ENCODE peak calls at places on chromosomes 13 and 19, in four cellular contexts. V is WTC11, F is RKO, Y is NCI-H510A. O is an unnamed sample.

GRCh38 chr19:33622505-33622808 is 704 bp downstream of the CHST8 start:
- DNase-seq in V (peak), F (no peak), Y (no peak), O (peak)

GRCh38 chr13:53821632-53822031 is 793.0 kb downstream of the OLFM4 start:
- DNase-seq in V (no peak), F (no peak), Y (no peak), O (no peak)

GRCh38 chr19:10044390-10044789 is 31.1 kb downstream of the RDH8 start:
- DNase-seq in V (no peak), F (peak), Y (no peak), O (no peak)

GRCh38 chr19:47035495-47036232 is 12.8 kb downstream of the TMEM160 start:
- DNase-seq in V (peak), F (peak), Y (peak), O (peak)

GRCh38 chr13:52760078-52760477 is 20.5 kb upstream of the CNMD start:
- DNase-seq in V (no peak), F (no peak), Y (no peak), O (no peak)

GRCh38 chr19:12652219-12652618 is 14.3 kb downstream of the MAN2B1 start:
- DNase-seq in V (no peak), F (no peak), Y (no peak), O (no peak)

GRCh38 chr13:77114271-77114670 is 87.3 kb upstream of the FBXL3 start:
- DNase-seq in V (no peak), F (no peak), Y (no peak), O (no peak)

GRCh38 chr13:113636266-113636963 is 21.6 kb downstream of the ATP4B start:
- DNase-seq in V (peak), F (no peak), Y (no peak), O (no peak)

O was measured in neural progenitor cell.